ENCODE peak calls at places on chromosome 4, in six cellular contexts. U is GM23248; L is Karpas-422; D is coronary artery; Y is SK-N-SH; J is CD8-positive, alpha-beta T cell. R is an unnamed sample.
A peak's percentile ranks its signal among the peaks of the same experiment; 100 is the strongest.

GRCh38 chr4:142329304-142329703 is 516.8 kb downstream of the INPP4B start:
- DNase-seq in U (no peak), L (no peak), D (no peak), Y (no peak), J (no peak), R (no peak)

GRCh38 chr4:120452006-120452405 is 385.4 kb upstream of the MAD2L1 start:
- DNase-seq in U (peak; percentile 58), L (no peak), D (no peak), Y (no peak), J (no peak), R (no peak)

GRCh38 chr4:70688795-70689231 is 481 bp downstream of the UTP3 start:
- DNase-seq in U (peak; percentile 54), L (no peak), D (no peak), Y (peak; percentile 2), J (no peak), R (peak; percentile 13)

GRCh38 chr4:3869661-3870566 is 103.7 kb downstream of the ADRA2C start:
- DNase-seq in U (peak; percentile 25), L (no peak), D (peak; percentile 71), Y (no peak), J (no peak), R (no peak)

GRCh38 chr4:121784975-121785374 is 16.1 kb upstream of the EXOSC9 start:
- DNase-seq in U (peak; percentile 97), L (no peak), D (no peak), Y (no peak), J (no peak), R (no peak)

GRCh38 chr4:73715659-73716058 is 24.7 kb upstream of the CXCL8 start:
- DNase-seq in U (no peak), L (no peak), D (no peak), Y (no peak), J (no peak), R (no peak)

GRCh38 chr4:88054909-88055308 is 47.5 kb downstream of the PKD2 start:
- DNase-seq in U (peak; percentile 54), L (peak; percentile 72), D (no peak), Y (peak; percentile 20), J (no peak), R (peak; percentile 26)

GRCh38 chr4:48968814-48969213 is 17.3 kb upstream of the CWH43 start:
- DNase-seq in U (peak; percentile 79), L (no peak), D (no peak), Y (no peak), J (no peak), R (no peak)

GRCh38 chr4:17276821-17277220 is 235.1 kb downstream of the QDPR start:
- DNase-seq in U (peak; percentile 59), L (peak; percentile 27), D (no peak), Y (no peak), J (no peak), R (no peak)

GRCh38 chr4:155772459-155773195 is 13.8 kb downstream of the GUCY1B1 start:
- DNase-seq in U (no peak), L (no peak), D (no peak), Y (no peak), J (no peak), R (no peak)

GRCh38 chr4:82770607-82771006 is 28.0 kb downstream of the SCD5 start:
- DNase-seq in U (no peak), L (peak; percentile 10), D (no peak), Y (peak; percentile 40), J (no peak), R (no peak)

GRCh38 chr4:98643760-98644159 is 14.7 kb downstream of the TSPAN5 start:
- DNase-seq in U (no peak), L (no peak), D (no peak), Y (no peak), J (no peak), R (no peak)

GRCh38 chr4:91256751-91257150 is 1047.0 kb upstream of the GRID2 start:
- DNase-seq in U (no peak), L (no peak), D (no peak), Y (no peak), J (no peak), R (no peak)

GRCh38 chr4:155529197-155529596 is 137.5 kb upstream of the GUCY1A1 start:
- DNase-seq in U (peak; percentile 41), L (peak; percentile 88), D (no peak), Y (peak; percentile 23), J (no peak), R (no peak)

GRCh38 chr4:26124753-26125236 is 196.0 kb upstream of the RBPJ start:
- DNase-seq in U (peak; percentile 42), L (no peak), D (no peak), Y (no peak), J (no peak), R (no peak)

GRCh38 chr4:100869266-100869665 is 351.4 kb upstream of the EMCN start:
- DNase-seq in U (no peak), L (no peak), D (no peak), Y (no peak), J (no peak), R (no peak)

GRCh38 chr4:94453534-94453963 is 1.8 kb downstream of the PDLIM5 start:
- DNase-seq in U (peak; percentile 51), L (peak; percentile 46), D (no peak), Y (no peak), J (no peak), R (no peak)

GRCh38 chr4:78864405-78865024 is 74.7 kb downstream of the PAQR3 start:
- DNase-seq in U (peak; percentile 81), L (peak; percentile 76), D (no peak), Y (peak; percentile 34), J (no peak), R (peak; percentile 71)

GRCh38 chr4:91064157-91064853 is 937.1 kb downstream of the CCSER1 start:
- DNase-seq in U (no peak), L (no peak), D (no peak), Y (peak; percentile 51), J (no peak), R (no peak)

GRCh38 chr4:185898413-185898812 is 86.4 kb upstream of the SORBS2 start:
- DNase-seq in U (no peak), L (no peak), D (no peak), Y (no peak), J (no peak), R (no peak)

GRCh38 chr4:185662030-185662778 is 126.9 kb upstream of the PDLIM3 start:
- DNase-seq in U (no peak), L (no peak), D (no peak), Y (no peak), J (no peak), R (no peak)

GRCh38 chr4:48930654-48931053 is 24.1 kb upstream of the OCIAD2 start:
- DNase-seq in U (no peak), L (peak; percentile 79), D (no peak), Y (no peak), J (no peak), R (no peak)

GRCh38 chr4:66376921-66377320 is 706.6 kb upstream of the EPHA5 start:
- DNase-seq in U (no peak), L (no peak), D (no peak), Y (no peak), J (no peak), R (no peak)

GRCh38 chr4:134708616-134709015 is 507.0 kb upstream of the PABPC4L start:
- DNase-seq in U (no peak), L (no peak), D (no peak), Y (no peak), J (no peak), R (no peak)

DNA sequence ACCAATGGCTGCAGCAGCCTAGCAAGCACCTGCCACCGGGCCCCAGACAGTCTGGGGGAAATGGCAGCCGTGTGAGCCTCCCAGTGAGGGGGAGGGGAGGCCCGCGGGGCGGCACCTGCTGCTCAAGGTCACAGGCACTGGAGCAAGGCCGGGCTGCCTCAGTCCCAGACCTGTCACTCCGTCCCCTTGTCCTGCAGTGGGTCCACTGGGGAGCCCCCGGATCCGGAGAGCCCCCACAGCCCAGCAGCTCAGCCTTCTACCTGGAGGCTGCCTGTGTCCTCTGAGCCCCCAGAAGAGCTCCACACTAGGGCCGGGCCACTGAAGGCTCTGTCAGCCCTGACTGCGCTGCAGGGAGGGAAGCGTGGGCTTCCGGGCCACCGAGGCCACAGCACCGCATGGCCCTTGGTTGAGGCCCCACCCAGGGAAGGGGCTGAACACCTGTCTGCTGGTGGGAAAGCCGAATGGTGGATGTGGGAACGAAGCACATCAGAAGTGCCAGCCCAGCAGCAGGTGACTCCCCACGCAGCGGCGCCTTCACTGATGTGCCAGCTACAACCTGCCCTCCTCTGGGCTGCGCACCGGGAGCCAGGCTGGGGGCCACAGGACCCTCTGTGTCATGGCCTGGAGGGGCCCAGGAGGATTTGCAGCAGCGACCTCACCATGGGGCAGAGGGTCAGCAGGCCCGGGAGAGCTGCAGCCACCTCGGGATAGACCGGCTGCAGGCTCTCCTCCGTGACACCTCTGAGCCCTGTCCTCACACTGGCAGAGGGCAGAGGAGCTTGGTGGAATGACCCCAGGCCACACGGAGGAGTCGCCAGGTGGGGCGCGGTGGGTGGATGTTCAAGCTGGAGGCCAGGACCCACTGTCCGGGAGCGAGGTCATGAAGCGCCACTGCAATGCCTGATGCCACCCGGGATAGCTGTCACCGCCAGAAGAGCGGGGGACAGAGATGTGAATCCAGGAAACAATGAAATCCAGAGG is 35.0 kb upstream of the MXD4 start:
- DNase-seq in U (no peak), L (no peak), D (no peak), Y (peak; percentile 26), J (no peak), R (no peak)
- H3K27ac ChIP-seq in U (no peak overlapping the region), L (no peak overlapping the region), D (no peak overlapping the region), Y (no peak overlapping the region), J (peak overlapping the region; percentile 17), R (no peak overlapping the region)

GRCh38 chr4:13990596-13991589 is 363.4 kb upstream of the BOD1L1 start:
- DNase-seq in U (no peak), L (no peak), D (no peak), Y (peak; percentile 30), J (no peak), R (no peak)

GRCh38 chr4:13992041-13992440 is 364.5 kb upstream of the BOD1L1 start:
- DNase-seq in U (no peak), L (no peak), D (no peak), Y (no peak), J (no peak), R (no peak)

GRCh38 chr4:13986533-13986932 is 359.0 kb upstream of the BOD1L1 start:
- DNase-seq in U (no peak), L (no peak), D (no peak), Y (no peak), J (no peak), R (no peak)

GRCh38 chr4:13988347-13989265 is 361.1 kb upstream of the BOD1L1 start:
- DNase-seq in U (peak; percentile 97), L (no peak), D (peak; percentile 80), Y (no peak), J (no peak), R (no peak)

GRCh38 chr4:13989496-13989895 is 362.0 kb upstream of the BOD1L1 start:
- DNase-seq in U (peak; percentile 42), L (no peak), D (no peak), Y (no peak), J (no peak), R (no peak)
- H3K27ac ChIP-seq in U (peak overlapping the region; percentile 89), L (no peak overlapping the region), D (no peak overlapping the region), Y (peak overlapping the region; percentile 84), J (no peak overlapping the region), R (no peak overlapping the region)

GRCh38 chr4:76951333-76952033 is 1.9 kb downstream of the SEPTIN11 start:
- DNase-seq in U (peak; percentile 45), L (peak; percentile 16), D (no peak), Y (no peak), J (no peak), R (no peak)
- H3K27ac ChIP-seq in U (peak overlapping the region; percentile 88), L (no peak overlapping the region), D (no peak overlapping the region), Y (peak overlapping the region; percentile 91), J (no peak overlapping the region), R (no peak overlapping the region)

DNA sequence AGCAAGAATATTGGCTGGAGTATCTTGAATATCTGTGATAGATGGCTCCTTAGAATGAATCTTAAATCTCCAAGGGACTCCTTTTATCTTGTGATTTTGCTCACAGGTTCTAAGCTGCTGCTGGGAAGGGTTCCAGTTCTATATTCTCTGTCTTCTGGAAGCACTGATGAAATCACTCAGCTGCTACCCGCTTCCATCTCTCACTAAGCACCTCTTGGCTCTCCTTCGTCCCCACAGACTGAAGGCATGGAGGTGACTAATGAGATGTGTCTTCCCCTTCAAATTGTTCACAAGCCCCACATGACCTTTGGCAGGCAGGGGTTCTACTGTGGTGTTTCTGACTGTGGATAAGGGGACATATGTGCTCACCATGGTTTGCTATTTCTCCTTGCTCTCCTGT is 75.9 kb downstream of the C4orf51 start:
- DNase-seq in U (peak; percentile 8), L (no peak), D (no peak), Y (no peak), J (no peak), R (no peak)
- H3K27ac ChIP-seq in U (no peak overlapping the region), L (no peak overlapping the region), D (no peak overlapping the region), Y (no peak overlapping the region), J (no peak overlapping the region), R (no peak overlapping the region)